ENCODE peak calls at places on chromosomes 13 and 19, in six cellular contexts. One of them, this sample, is unnamed. For H3K27me3, H3K36me3 and H3K4me1, the result is how much of the 10 kb centered on the place peaks cover.

GRCh38 chr13:31200636-31200970 is 828 bp downstream of the B3GLCT start:
- DNase-seq in tibial nerve: no peak
- DNase-seq in cardiac muscle cell: peak
- DNase-seq in GM23248: no peak
- DNase-seq in RWPE2: no peak
- DNase-seq in GM23338: peak
- DNase-seq in this sample: peak

GRCh38 chr13:51557423-51557822 is 26.8 kb upstream of the WDFY2 start:
- DNase-seq in tibial nerve: no peak
- DNase-seq in cardiac muscle cell: no peak
- DNase-seq in GM23248: no peak
- DNase-seq in RWPE2: no peak
- DNase-seq in GM23338: no peak
- DNase-seq in this sample: no peak

GRCh38 chr19:46426506-46427162 is 2.1 kb downstream of the PNMA8C start:
- DNase-seq in tibial nerve: no peak
- DNase-seq in cardiac muscle cell: peak
- DNase-seq in GM23248: peak
- DNase-seq in RWPE2: peak
- DNase-seq in GM23338: peak
- DNase-seq in this sample: peak

GRCh38 chr19:35529241-35530218 is 1.4 kb upstream of the SBSN start:
- DNase-seq in tibial nerve: no peak
- DNase-seq in cardiac muscle cell: no peak
- DNase-seq in GM23248: no peak
- DNase-seq in RWPE2: no peak
- DNase-seq in GM23338: no peak
- DNase-seq in this sample: no peak

GRCh38 chr13:65985632-65986031 is 1244.5 kb downstream of the PCDH9 start:
- DNase-seq in tibial nerve: no peak
- DNase-seq in cardiac muscle cell: no peak
- DNase-seq in GM23248: no peak
- DNase-seq in RWPE2: no peak
- DNase-seq in GM23338: peak
- DNase-seq in this sample: peak

GRCh38 chr13:76425930-76426329 is 460.3 kb downstream of the KCTD12 start:
- DNase-seq in tibial nerve: no peak
- DNase-seq in cardiac muscle cell: no peak
- DNase-seq in GM23248: peak
- DNase-seq in RWPE2: no peak
- DNase-seq in GM23338: no peak
- DNase-seq in this sample: no peak

GRCh38 chr19:15331419-15332310 is 674 bp downstream of the BRD4 start:
- DNase-seq in tibial nerve: no peak
- DNase-seq in cardiac muscle cell: peak
- DNase-seq in GM23248: peak
- DNase-seq in RWPE2: no peak
- DNase-seq in GM23338: peak
- DNase-seq in this sample: peak

GRCh38 chr13:40595693-40596092 is 70.7 kb downstream of the FOXO1 start:
- DNase-seq in tibial nerve: no peak
- DNase-seq in cardiac muscle cell: no peak
- DNase-seq in GM23248: peak
- DNase-seq in RWPE2: no peak
- DNase-seq in GM23338: no peak
- DNase-seq in this sample: no peak

GRCh38 chr13:66665991-66666390 is 564.1 kb downstream of the PCDH9 start:
- DNase-seq in tibial nerve: no peak
- DNase-seq in cardiac muscle cell: peak
- DNase-seq in GM23248: peak
- DNase-seq in RWPE2: no peak
- DNase-seq in GM23338: peak
- DNase-seq in this sample: no peak

GRCh38 chr13:46045424-46045823 is 7.1 kb downstream of the ZC3H13 start:
- DNase-seq in tibial nerve: no peak
- DNase-seq in cardiac muscle cell: no peak
- DNase-seq in GM23248: no peak
- DNase-seq in RWPE2: no peak
- DNase-seq in GM23338: no peak
- DNase-seq in this sample: no peak

GRCh38 chr13:46052314-46053161 is at the start of gene ZC3H13:
- DNase-seq in tibial nerve: peak
- DNase-seq in cardiac muscle cell: peak
- DNase-seq in GM23248: peak
- DNase-seq in RWPE2: peak
- DNase-seq in GM23338: peak
- DNase-seq in this sample: peak

GRCh38 chr13:46051958-46052313 is 610 bp downstream of the ZC3H13 start:
- DNase-seq in tibial nerve: no peak
- DNase-seq in cardiac muscle cell: no peak
- DNase-seq in GM23248: no peak
- DNase-seq in RWPE2: no peak
- DNase-seq in GM23338: peak
- DNase-seq in this sample: no peak

GRCh38 chr13:46053162-46054012 is 841 bp upstream of the ZC3H13 start:
- DNase-seq in tibial nerve: no peak
- DNase-seq in cardiac muscle cell: no peak
- DNase-seq in GM23248: no peak
- DNase-seq in RWPE2: no peak
- DNase-seq in GM23338: peak
- DNase-seq in this sample: no peak

GRCh38 chr13:46050771-46051170 is 1.8 kb downstream of the ZC3H13 start:
- DNase-seq in tibial nerve: no peak
- DNase-seq in cardiac muscle cell: no peak
- DNase-seq in GM23248: no peak
- DNase-seq in RWPE2: no peak
- DNase-seq in GM23338: no peak
- DNase-seq in this sample: no peak
- H3K27me3 ChIP-seq in tibial nerve: under half
- H3K27me3 ChIP-seq in cardiac muscle cell: under half
- H3K27me3 ChIP-seq in GM23248: under half
- H3K27me3 ChIP-seq in RWPE2: under half
- H3K27me3 ChIP-seq in GM23338: under half
- H3K27me3 ChIP-seq in this sample: under half

GRCh38 chr19:10141973-10142372 is 22.3 kb upstream of the EIF3G start:
- DNase-seq in tibial nerve: no peak
- DNase-seq in cardiac muscle cell: no peak
- DNase-seq in GM23248: no peak
- DNase-seq in RWPE2: no peak
- DNase-seq in GM23338: no peak
- DNase-seq in this sample: no peak
- H3K36me3 ChIP-seq in tibial nerve: under half
- H3K36me3 ChIP-seq in cardiac muscle cell: half or more
- H3K36me3 ChIP-seq in GM23248: under half
- H3K36me3 ChIP-seq in RWPE2: half or more
- H3K36me3 ChIP-seq in GM23338: half or more
- H3K36me3 ChIP-seq in this sample: under half

GRCh38 chr19:16593181-16593580 is 21.0 kb upstream of the SLC35E1 start:
- DNase-seq in tibial nerve: no peak
- DNase-seq in cardiac muscle cell: no peak
- DNase-seq in GM23248: no peak
- DNase-seq in RWPE2: no peak
- DNase-seq in GM23338: no peak
- DNase-seq in this sample: no peak
- H3K4me1 ChIP-seq in tibial nerve: half or more
- H3K4me1 ChIP-seq in cardiac muscle cell: under half
- H3K4me1 ChIP-seq in GM23248: under half
- H3K4me1 ChIP-seq in RWPE2: under half
- H3K4me1 ChIP-seq in GM23338: under half
- H3K4me1 ChIP-seq in this sample: under half

GRCh38 chr19:50959731-50960500 is 7.1 kb upstream of the KLK5 start:
- DNase-seq in tibial nerve: no peak
- DNase-seq in cardiac muscle cell: no peak
- DNase-seq in GM23248: peak
- DNase-seq in RWPE2: no peak
- DNase-seq in GM23338: no peak
- DNase-seq in this sample: no peak
- H3K27me3 ChIP-seq in tibial nerve: under half
- H3K27me3 ChIP-seq in cardiac muscle cell: under half
- H3K27me3 ChIP-seq in GM23248: under half
- H3K27me3 ChIP-seq in RWPE2: under half
- H3K27me3 ChIP-seq in GM23338: under half
- H3K27me3 ChIP-seq in this sample: under half

This sample was measured in Caco-2.